ENCODE peak calls at places on chromosomes 11 and 22, in eight cellular contexts. Z is HCT116; C is tibial nerve; U is pancreas; L is right atrium auricular region; T is CD4-positive, alpha-beta memory T cell; Y is heart right ventricle; N is thoracic aorta. E is an unnamed sample.

GRCh38 chr11:71180694-71181466 is 71.5 kb downstream of the SHANK2 start:
- DNase-seq in Z (no peak), L (no peak), N (no peak), U (no peak), Y (no peak), T (no peak), C (no peak), E (no peak)

GRCh38 chr11:70826541-70826943 is 425.8 kb downstream of the SHANK2 start:
- DNase-seq in N (no peak), U (no peak), C (no peak), Z (no peak), Y (no peak), T (no peak), L (no peak), E (no peak)

GRCh38 chr11:128488471-128488870 is 98.9 kb downstream of the ETS1 start:
- DNase-seq in Y (no peak), U (no peak), C (no peak), T (peak; percentile 85), Z (no peak), N (peak; percentile 47), L (no peak), E (no peak)

GRCh38 chr11:73379189-73379880 is 3.1 kb downstream of the RELT start:
- DNase-seq in Z (no peak), L (no peak), Y (peak; percentile 56), U (peak; percentile 93), T (peak; percentile 24), C (no peak), N (no peak), E (no peak)

GRCh38 chr22:26324150-26324549 is 104.9 kb upstream of the ASPHD2 start:
- DNase-seq in Y (no peak), N (no peak), L (no peak), C (no peak), Z (no peak), T (no peak), U (no peak), E (no peak)

GRCh38 chr22:31951201-31952093 is 7.1 kb downstream of the YWHAH start:
- DNase-seq in T (no peak), L (no peak), U (no peak), Z (no peak), Y (no peak), C (no peak), N (no peak), E (no peak)

GRCh38 chr11:85021066-85021465 is 606.1 kb downstream of the DLG2 start:
- DNase-seq in U (no peak), N (no peak), T (no peak), L (no peak), Z (no peak), Y (no peak), C (no peak), E (no peak)

GRCh38 chr22:48072777-48073176 is 1310.3 kb downstream of the TBC1D22A start:
- DNase-seq in Y (no peak), C (no peak), N (no peak), L (no peak), T (no peak), Z (no peak), U (no peak), E (no peak)

GRCh38 chr11:73259406-73260126 is 12.6 kb upstream of the P2RY6 start:
- DNase-seq in U (no peak), Z (no peak), N (no peak), L (peak; percentile 2), Y (no peak), C (no peak), T (no peak), E (no peak)

GRCh38 chr22:47421846-47422245 is 659.4 kb downstream of the TBC1D22A start:
- DNase-seq in C (no peak), L (no peak), Y (no peak), Z (no peak), N (no peak), U (no peak), T (no peak), E (no peak)

GRCh38 chr22:40436460-40437431 is 66.4 kb downstream of the SGSM3 start:
- DNase-seq in Z (peak; percentile 53), C (peak; percentile 22), T (no peak), L (no peak), U (no peak), Y (no peak), N (no peak), E (no peak)

GRCh38 chr22:24289138-24289537 is 18.5 kb downstream of the SPECC1L start:
- DNase-seq in Y (no peak), Z (no peak), N (no peak), T (no peak), C (no peak), L (no peak), U (no peak), E (no peak)

GRCh38 chr11:65184146-65184545 is 2.4 kb downstream of the CAPN1 start:
- DNase-seq in Z (no peak), T (no peak), C (no peak), N (no peak), L (no peak), Y (no peak), U (peak; percentile 65), E (no peak)

GRCh38 chr22:26679003-26679629 is 21.7 kb downstream of the MIAT start:
- DNase-seq in L (peak; percentile 83), Y (peak; percentile 71), T (peak; percentile 67), N (peak; percentile 29), U (peak; percentile 66), C (peak; percentile 79), Z (peak; percentile 53), E (peak; percentile 36)

GRCh38 chr11:89516496-89516895 is 25.3 kb upstream of the NOX4 start:
- DNase-seq in N (no peak), Z (no peak), C (no peak), Y (no peak), L (no peak), T (no peak), U (no peak), E (no peak)

GRCh38 chr11:77112641-77113381 is 10.2 kb downstream of the OMP start:
- DNase-seq in U (peak; percentile 14), Z (no peak), N (no peak), Y (no peak), C (no peak), T (no peak), L (no peak), E (no peak)

GRCh38 chr22:38461414-38462081 is 6.3 kb upstream of the KDELR3 start:
- DNase-seq in C (peak; percentile 75), Y (peak; percentile 84), N (peak; percentile 51), L (no peak), U (peak; percentile 84), T (peak; percentile 51), Z (peak; percentile 82), E (no peak)

GRCh38 chr11:16406226-16406625 is 49.9 kb upstream of the SOX6 start:
- DNase-seq in L (no peak), Z (no peak), N (no peak), C (no peak), Y (no peak), U (no peak), T (no peak), E (no peak)

GRCh38 chr11:45079943-45080719 is 66.3 kb upstream of the PRDM11 start:
- DNase-seq in U (no peak), L (no peak), T (peak; percentile 76), C (no peak), Y (no peak), N (no peak), Z (no peak), E (peak; percentile 50)

GRCh38 chr11:104918113-104918824 is 20.0 kb upstream of the CASP12 start:
- DNase-seq in C (no peak), T (no peak), N (no peak), U (no peak), Y (no peak), Z (no peak), L (no peak), E (no peak)
- H3K27ac ChIP-seq in C (peak overlapping the region; percentile 77), T (peak overlapping the region; percentile 56), N (peak overlapping the region; percentile 68), U (peak overlapping the region; percentile 13), Y (peak overlapping the region; percentile 76), Z (no peak overlapping the region), L (peak overlapping the region; percentile 69), E (peak overlapping the region; percentile 49)

GRCh38 chr11:12691473-12691872 is 17.3 kb downstream of the TEAD1 start:
- DNase-seq in Z (no peak), N (no peak), U (no peak), L (no peak), Y (no peak), C (no peak), T (no peak), E (no peak)

GRCh38 chr11:12693485-12694181 is 19.4 kb downstream of the TEAD1 start:
- DNase-seq in L (peak; percentile 73), Z (peak; percentile 96), C (peak; percentile 59), N (peak; percentile 28), Y (no peak), T (no peak), U (no peak), E (no peak)

GRCh38 chr11:12694182-12694531 is 19.9 kb downstream of the TEAD1 start:
- DNase-seq in N (no peak), L (no peak), T (no peak), Z (no peak), C (no peak), Y (no peak), U (no peak), E (no peak)

GRCh38 chr11:12692238-12693074 is 18.2 kb downstream of the TEAD1 start:
- DNase-seq in L (peak; percentile 93), U (peak; percentile 90), T (no peak), C (peak; percentile 82), N (peak; percentile 38), Z (peak; percentile 60), Y (peak; percentile 84), E (no peak)

DNA sequence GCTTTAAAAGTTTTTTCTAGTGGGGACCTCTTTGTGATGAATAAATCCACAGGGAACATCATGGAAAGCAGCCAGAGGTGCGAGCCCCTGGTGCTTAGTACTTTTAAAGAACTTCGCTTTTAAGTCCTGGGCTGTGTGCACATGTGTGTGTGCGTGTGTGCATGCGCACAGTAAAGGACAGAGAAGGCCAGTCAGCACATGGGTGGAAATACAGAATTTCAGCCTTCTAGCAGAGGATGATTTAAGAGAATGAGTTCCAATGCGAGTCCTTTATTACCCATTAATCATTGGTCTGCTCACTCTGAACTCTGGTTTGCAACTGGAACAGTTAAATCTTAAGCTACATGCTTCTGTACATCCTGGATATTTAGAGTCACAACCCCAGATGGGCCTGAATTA is 18.9 kb downstream of the TEAD1 start:
- DNase-seq in L (no peak), Y (no peak), U (no peak), N (no peak), C (no peak), Z (no peak), T (no peak), E (no peak)
- H3K4me3 ChIP-seq in L (peak overlapping the region; percentile 27), Y (peak overlapping the region; percentile 4), U (no peak overlapping the region), N (peak overlapping the region; percentile 43), C (no peak overlapping the region), Z (peak overlapping the region; percentile 0), T (no peak overlapping the region), E (no peak overlapping the region)

DNA sequence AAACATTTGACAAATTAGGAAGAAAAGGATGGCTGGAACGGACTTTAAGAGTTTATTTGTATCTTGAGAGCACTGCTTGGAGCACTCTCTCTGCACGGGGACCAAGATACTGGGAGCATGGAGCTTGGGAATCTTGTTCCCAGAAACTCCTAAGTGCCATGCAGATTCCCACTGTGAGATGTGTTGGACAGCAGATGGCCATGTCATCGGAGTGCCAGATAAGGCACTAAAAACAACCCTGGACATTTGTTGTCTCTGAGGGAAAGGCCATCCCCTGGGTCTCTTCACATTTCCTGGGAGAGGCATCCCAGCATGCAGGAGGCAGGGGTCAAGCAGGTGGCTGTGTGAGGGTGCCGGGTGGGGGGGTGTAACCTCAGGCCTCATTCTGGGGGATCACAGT is 2.9 kb downstream of the KIRREL3 start:
- DNase-seq in Z (no peak), L (no peak), C (no peak), U (no peak), N (no peak), Y (no peak), T (no peak), E (no peak)
- H3K27ac ChIP-seq in Z (no peak overlapping the region), L (no peak overlapping the region), C (no peak overlapping the region), U (no peak overlapping the region), N (no peak overlapping the region), Y (no peak overlapping the region), T (no peak overlapping the region), E (no peak overlapping the region)

GRCh38 chr11:57777969-57778317 is 16.3 kb downstream of the CTNND1 start:
- DNase-seq in L (no peak), U (no peak), C (no peak), Z (no peak), Y (no peak), N (no peak), T (no peak), E (no peak)
- H3K4me3 ChIP-seq in L (peak overlapping the region; percentile 28), U (no peak overlapping the region), C (peak overlapping the region; percentile 2), Z (peak overlapping the region; percentile 28), Y (peak overlapping the region; percentile 14), N (peak overlapping the region; percentile 42), T (no peak overlapping the region), E (no peak overlapping the region)